ENCODE peak calls at places on chromosomes 6 and 20, in ten cellular contexts. One of them, this sample, is unnamed.

GRCh38 chr6:128358111-128358780 is 162.2 kb downstream of the PTPRK start:
- DNase-seq in DMS79: no peak
- DNase-seq in GM06990: no peak
- DNase-seq in stimulated activated CD4-positive, alpha-beta T cell treated with anti-CD3 and anti-CD28 coated beads, Interleukin-12 subunit alpha, Interleukin-12 subunit beta, amount 100 ng/mL, for 4 hours: no peak
- DNase-seq in astrocyte of the spinal cord: peak
- DNase-seq in mucosa of gallbladder: no peak
- DNase-seq in NCI-H1436 treated with DMSO at 0.1 percent for 48 hours: no peak
- DNase-seq in activated naive CD8-positive, alpha-beta T cell treated with anti-CD3 and anti-CD28 coated beads, Interleukin-2, amount 50 U/mL, for 24 hours: no peak
- DNase-seq in left ventricle myocardium superior: no peak
- DNase-seq in T1000: no peak
- DNase-seq in this sample: no peak

GRCh38 chr6:34242252-34243130 is 5.8 kb downstream of the HMGA1 start:
- DNase-seq in DMS79: no peak
- DNase-seq in GM06990: no peak
- DNase-seq in stimulated activated CD4-positive, alpha-beta T cell treated with anti-CD3 and anti-CD28 coated beads, Interleukin-12 subunit alpha, Interleukin-12 subunit beta, amount 100 ng/mL, for 4 hours: no peak
- DNase-seq in astrocyte of the spinal cord: peak
- DNase-seq in mucosa of gallbladder: no peak
- DNase-seq in NCI-H1436 treated with DMSO at 0.1 percent for 48 hours: no peak
- DNase-seq in activated naive CD8-positive, alpha-beta T cell treated with anti-CD3 and anti-CD28 coated beads, Interleukin-2, amount 50 U/mL, for 24 hours: no peak
- DNase-seq in left ventricle myocardium superior: no peak
- DNase-seq in T1000: no peak
- DNase-seq in this sample: no peak

GRCh38 chr6:4125933-4126864 is 9.2 kb downstream of the ECI2 start:
- DNase-seq in DMS79: no peak
- DNase-seq in GM06990: no peak
- DNase-seq in stimulated activated CD4-positive, alpha-beta T cell treated with anti-CD3 and anti-CD28 coated beads, Interleukin-12 subunit alpha, Interleukin-12 subunit beta, amount 100 ng/mL, for 4 hours: no peak
- DNase-seq in astrocyte of the spinal cord: peak
- DNase-seq in mucosa of gallbladder: no peak
- DNase-seq in NCI-H1436 treated with DMSO at 0.1 percent for 48 hours: no peak
- DNase-seq in activated naive CD8-positive, alpha-beta T cell treated with anti-CD3 and anti-CD28 coated beads, Interleukin-2, amount 50 U/mL, for 24 hours: no peak
- DNase-seq in left ventricle myocardium superior: no peak
- DNase-seq in T1000: peak
- DNase-seq in this sample: no peak

GRCh38 chr20:4047614-4048013 is 32.3 kb upstream of the RNF24 start:
- DNase-seq in DMS79: no peak
- DNase-seq in GM06990: no peak
- DNase-seq in stimulated activated CD4-positive, alpha-beta T cell treated with anti-CD3 and anti-CD28 coated beads, Interleukin-12 subunit alpha, Interleukin-12 subunit beta, amount 100 ng/mL, for 4 hours: no peak
- DNase-seq in astrocyte of the spinal cord: no peak
- DNase-seq in mucosa of gallbladder: no peak
- DNase-seq in NCI-H1436 treated with DMSO at 0.1 percent for 48 hours: no peak
- DNase-seq in activated naive CD8-positive, alpha-beta T cell treated with anti-CD3 and anti-CD28 coated beads, Interleukin-2, amount 50 U/mL, for 24 hours: no peak
- DNase-seq in left ventricle myocardium superior: no peak
- DNase-seq in T1000: no peak
- DNase-seq in this sample: no peak

GRCh38 chr20:33506576-33506975 is 16.7 kb downstream of the CBFA2T2 start:
- DNase-seq in DMS79: no peak
- DNase-seq in GM06990: no peak
- DNase-seq in stimulated activated CD4-positive, alpha-beta T cell treated with anti-CD3 and anti-CD28 coated beads, Interleukin-12 subunit alpha, Interleukin-12 subunit beta, amount 100 ng/mL, for 4 hours: no peak
- DNase-seq in astrocyte of the spinal cord: no peak
- DNase-seq in mucosa of gallbladder: no peak
- DNase-seq in NCI-H1436 treated with DMSO at 0.1 percent for 48 hours: no peak
- DNase-seq in activated naive CD8-positive, alpha-beta T cell treated with anti-CD3 and anti-CD28 coated beads, Interleukin-2, amount 50 U/mL, for 24 hours: no peak
- DNase-seq in left ventricle myocardium superior: no peak
- DNase-seq in T1000: no peak
- DNase-seq in this sample: no peak

GRCh38 chr20:34872604-34873224 is at the start of gene GGT7:
- DNase-seq in DMS79: peak
- DNase-seq in GM06990: peak
- DNase-seq in stimulated activated CD4-positive, alpha-beta T cell treated with anti-CD3 and anti-CD28 coated beads, Interleukin-12 subunit alpha, Interleukin-12 subunit beta, amount 100 ng/mL, for 4 hours: peak
- DNase-seq in astrocyte of the spinal cord: peak
- DNase-seq in mucosa of gallbladder: peak
- DNase-seq in NCI-H1436 treated with DMSO at 0.1 percent for 48 hours: peak
- DNase-seq in activated naive CD8-positive, alpha-beta T cell treated with anti-CD3 and anti-CD28 coated beads, Interleukin-2, amount 50 U/mL, for 24 hours: peak
- DNase-seq in left ventricle myocardium superior: peak
- DNase-seq in T1000: peak
- DNase-seq in this sample: peak

GRCh38 chr6:36526066-36526465 is 21.2 kb downstream of the STK38 start:
- DNase-seq in DMS79: no peak
- DNase-seq in GM06990: no peak
- DNase-seq in stimulated activated CD4-positive, alpha-beta T cell treated with anti-CD3 and anti-CD28 coated beads, Interleukin-12 subunit alpha, Interleukin-12 subunit beta, amount 100 ng/mL, for 4 hours: no peak
- DNase-seq in astrocyte of the spinal cord: no peak
- DNase-seq in mucosa of gallbladder: no peak
- DNase-seq in NCI-H1436 treated with DMSO at 0.1 percent for 48 hours: no peak
- DNase-seq in activated naive CD8-positive, alpha-beta T cell treated with anti-CD3 and anti-CD28 coated beads, Interleukin-2, amount 50 U/mL, for 24 hours: no peak
- DNase-seq in left ventricle myocardium superior: no peak
- DNase-seq in T1000: no peak
- DNase-seq in this sample: no peak

GRCh38 chr6:42898891-42899361 is 16.9 kb upstream of the PTCRA start:
- DNase-seq in DMS79: peak
- DNase-seq in GM06990: no peak
- DNase-seq in stimulated activated CD4-positive, alpha-beta T cell treated with anti-CD3 and anti-CD28 coated beads, Interleukin-12 subunit alpha, Interleukin-12 subunit beta, amount 100 ng/mL, for 4 hours: peak
- DNase-seq in astrocyte of the spinal cord: peak
- DNase-seq in mucosa of gallbladder: peak
- DNase-seq in NCI-H1436 treated with DMSO at 0.1 percent for 48 hours: peak
- DNase-seq in activated naive CD8-positive, alpha-beta T cell treated with anti-CD3 and anti-CD28 coated beads, Interleukin-2, amount 50 U/mL, for 24 hours: peak
- DNase-seq in left ventricle myocardium superior: peak
- DNase-seq in T1000: peak
- DNase-seq in this sample: peak

GRCh38 chr6:17167327-17167979 is 65.6 kb downstream of the STMND1 start:
- DNase-seq in DMS79: no peak
- DNase-seq in GM06990: no peak
- DNase-seq in stimulated activated CD4-positive, alpha-beta T cell treated with anti-CD3 and anti-CD28 coated beads, Interleukin-12 subunit alpha, Interleukin-12 subunit beta, amount 100 ng/mL, for 4 hours: no peak
- DNase-seq in astrocyte of the spinal cord: peak
- DNase-seq in mucosa of gallbladder: peak
- DNase-seq in NCI-H1436 treated with DMSO at 0.1 percent for 48 hours: peak
- DNase-seq in activated naive CD8-positive, alpha-beta T cell treated with anti-CD3 and anti-CD28 coated beads, Interleukin-2, amount 50 U/mL, for 24 hours: no peak
- DNase-seq in left ventricle myocardium superior: peak
- DNase-seq in T1000: no peak
- DNase-seq in this sample: no peak

GRCh38 chr6:33695451-33695855 is 16.0 kb downstream of the UQCC2 start:
- DNase-seq in DMS79: peak
- DNase-seq in GM06990: no peak
- DNase-seq in stimulated activated CD4-positive, alpha-beta T cell treated with anti-CD3 and anti-CD28 coated beads, Interleukin-12 subunit alpha, Interleukin-12 subunit beta, amount 100 ng/mL, for 4 hours: no peak
- DNase-seq in astrocyte of the spinal cord: no peak
- DNase-seq in mucosa of gallbladder: no peak
- DNase-seq in NCI-H1436 treated with DMSO at 0.1 percent for 48 hours: no peak
- DNase-seq in activated naive CD8-positive, alpha-beta T cell treated with anti-CD3 and anti-CD28 coated beads, Interleukin-2, amount 50 U/mL, for 24 hours: no peak
- DNase-seq in left ventricle myocardium superior: no peak
- DNase-seq in T1000: no peak
- DNase-seq in this sample: no peak

GRCh38 chr6:11769816-11770545 is 8.6 kb downstream of the ADTRP start:
- DNase-seq in DMS79: no peak
- DNase-seq in GM06990: no peak
- DNase-seq in stimulated activated CD4-positive, alpha-beta T cell treated with anti-CD3 and anti-CD28 coated beads, Interleukin-12 subunit alpha, Interleukin-12 subunit beta, amount 100 ng/mL, for 4 hours: no peak
- DNase-seq in astrocyte of the spinal cord: no peak
- DNase-seq in mucosa of gallbladder: no peak
- DNase-seq in NCI-H1436 treated with DMSO at 0.1 percent for 48 hours: no peak
- DNase-seq in activated naive CD8-positive, alpha-beta T cell treated with anti-CD3 and anti-CD28 coated beads, Interleukin-2, amount 50 U/mL, for 24 hours: no peak
- DNase-seq in left ventricle myocardium superior: no peak
- DNase-seq in T1000: no peak
- DNase-seq in this sample: no peak

GRCh38 chr6:148251286-148251685 is 91.4 kb upstream of the SASH1 start:
- DNase-seq in DMS79: no peak
- DNase-seq in GM06990: no peak
- DNase-seq in stimulated activated CD4-positive, alpha-beta T cell treated with anti-CD3 and anti-CD28 coated beads, Interleukin-12 subunit alpha, Interleukin-12 subunit beta, amount 100 ng/mL, for 4 hours: no peak
- DNase-seq in astrocyte of the spinal cord: peak
- DNase-seq in mucosa of gallbladder: no peak
- DNase-seq in NCI-H1436 treated with DMSO at 0.1 percent for 48 hours: no peak
- DNase-seq in activated naive CD8-positive, alpha-beta T cell treated with anti-CD3 and anti-CD28 coated beads, Interleukin-2, amount 50 U/mL, for 24 hours: no peak
- DNase-seq in left ventricle myocardium superior: no peak
- DNase-seq in T1000: no peak
- DNase-seq in this sample: peak

GRCh38 chr6:42278131-42278853 is 60.6 kb upstream of the MRPS10 start:
- DNase-seq in DMS79: no peak
- DNase-seq in GM06990: no peak
- DNase-seq in stimulated activated CD4-positive, alpha-beta T cell treated with anti-CD3 and anti-CD28 coated beads, Interleukin-12 subunit alpha, Interleukin-12 subunit beta, amount 100 ng/mL, for 4 hours: no peak
- DNase-seq in astrocyte of the spinal cord: no peak
- DNase-seq in mucosa of gallbladder: no peak
- DNase-seq in NCI-H1436 treated with DMSO at 0.1 percent for 48 hours: no peak
- DNase-seq in activated naive CD8-positive, alpha-beta T cell treated with anti-CD3 and anti-CD28 coated beads, Interleukin-2, amount 50 U/mL, for 24 hours: no peak
- DNase-seq in left ventricle myocardium superior: no peak
- DNase-seq in T1000: no peak
- DNase-seq in this sample: no peak

GRCh38 chr6:139029470-139030210 is 1.1 kb downstream of the ABRACL start:
- DNase-seq in DMS79: no peak
- DNase-seq in GM06990: no peak
- DNase-seq in stimulated activated CD4-positive, alpha-beta T cell treated with anti-CD3 and anti-CD28 coated beads, Interleukin-12 subunit alpha, Interleukin-12 subunit beta, amount 100 ng/mL, for 4 hours: no peak
- DNase-seq in astrocyte of the spinal cord: peak
- DNase-seq in mucosa of gallbladder: peak
- DNase-seq in NCI-H1436 treated with DMSO at 0.1 percent for 48 hours: no peak
- DNase-seq in activated naive CD8-positive, alpha-beta T cell treated with anti-CD3 and anti-CD28 coated beads, Interleukin-2, amount 50 U/mL, for 24 hours: peak
- DNase-seq in left ventricle myocardium superior: peak
- DNase-seq in T1000: no peak
- DNase-seq in this sample: peak

GRCh38 chr6:89239338-89239737 is 22.2 kb upstream of the GABRR1 start:
- DNase-seq in DMS79: no peak
- DNase-seq in GM06990: no peak
- DNase-seq in stimulated activated CD4-positive, alpha-beta T cell treated with anti-CD3 and anti-CD28 coated beads, Interleukin-12 subunit alpha, Interleukin-12 subunit beta, amount 100 ng/mL, for 4 hours: no peak
- DNase-seq in astrocyte of the spinal cord: no peak
- DNase-seq in mucosa of gallbladder: no peak
- DNase-seq in NCI-H1436 treated with DMSO at 0.1 percent for 48 hours: no peak
- DNase-seq in activated naive CD8-positive, alpha-beta T cell treated with anti-CD3 and anti-CD28 coated beads, Interleukin-2, amount 50 U/mL, for 24 hours: peak
- DNase-seq in left ventricle myocardium superior: no peak
- DNase-seq in T1000: no peak
- DNase-seq in this sample: peak

GRCh38 chr20:6976535-6976934 is 209.0 kb downstream of the BMP2 start:
- DNase-seq in DMS79: no peak
- DNase-seq in GM06990: no peak
- DNase-seq in stimulated activated CD4-positive, alpha-beta T cell treated with anti-CD3 and anti-CD28 coated beads, Interleukin-12 subunit alpha, Interleukin-12 subunit beta, amount 100 ng/mL, for 4 hours: no peak
- DNase-seq in astrocyte of the spinal cord: no peak
- DNase-seq in mucosa of gallbladder: no peak
- DNase-seq in NCI-H1436 treated with DMSO at 0.1 percent for 48 hours: no peak
- DNase-seq in activated naive CD8-positive, alpha-beta T cell treated with anti-CD3 and anti-CD28 coated beads, Interleukin-2, amount 50 U/mL, for 24 hours: no peak
- DNase-seq in left ventricle myocardium superior: no peak
- DNase-seq in T1000: no peak
- DNase-seq in this sample: no peak

GRCh38 chr6:47264775-47265184 is 44.9 kb downstream of the TNFRSF21 start:
- DNase-seq in DMS79: no peak
- DNase-seq in GM06990: no peak
- DNase-seq in stimulated activated CD4-positive, alpha-beta T cell treated with anti-CD3 and anti-CD28 coated beads, Interleukin-12 subunit alpha, Interleukin-12 subunit beta, amount 100 ng/mL, for 4 hours: no peak
- DNase-seq in astrocyte of the spinal cord: no peak
- DNase-seq in mucosa of gallbladder: no peak
- DNase-seq in NCI-H1436 treated with DMSO at 0.1 percent for 48 hours: no peak
- DNase-seq in activated naive CD8-positive, alpha-beta T cell treated with anti-CD3 and anti-CD28 coated beads, Interleukin-2, amount 50 U/mL, for 24 hours: no peak
- DNase-seq in left ventricle myocardium superior: no peak
- DNase-seq in T1000: no peak
- DNase-seq in this sample: no peak

GRCh38 chr20:3712279-3712873 is at the start of gene SIGLEC1:
- DNase-seq in DMS79: no peak
- DNase-seq in GM06990: no peak
- DNase-seq in stimulated activated CD4-positive, alpha-beta T cell treated with anti-CD3 and anti-CD28 coated beads, Interleukin-12 subunit alpha, Interleukin-12 subunit beta, amount 100 ng/mL, for 4 hours: no peak
- DNase-seq in astrocyte of the spinal cord: no peak
- DNase-seq in mucosa of gallbladder: peak
- DNase-seq in NCI-H1436 treated with DMSO at 0.1 percent for 48 hours: no peak
- DNase-seq in activated naive CD8-positive, alpha-beta T cell treated with anti-CD3 and anti-CD28 coated beads, Interleukin-2, amount 50 U/mL, for 24 hours: no peak
- DNase-seq in left ventricle myocardium superior: peak
- DNase-seq in T1000: no peak
- DNase-seq in this sample: no peak

GRCh38 chr6:21137708-21138358 is 455.7 kb upstream of the SOX4 start:
- DNase-seq in DMS79: no peak
- DNase-seq in GM06990: no peak
- DNase-seq in stimulated activated CD4-positive, alpha-beta T cell treated with anti-CD3 and anti-CD28 coated beads, Interleukin-12 subunit alpha, Interleukin-12 subunit beta, amount 100 ng/mL, for 4 hours: no peak
- DNase-seq in astrocyte of the spinal cord: peak
- DNase-seq in mucosa of gallbladder: no peak
- DNase-seq in NCI-H1436 treated with DMSO at 0.1 percent for 48 hours: no peak
- DNase-seq in activated naive CD8-positive, alpha-beta T cell treated with anti-CD3 and anti-CD28 coated beads, Interleukin-2, amount 50 U/mL, for 24 hours: no peak
- DNase-seq in left ventricle myocardium superior: no peak
- DNase-seq in T1000: no peak
- DNase-seq in this sample: no peak

This sample was measured in GM13976.